ENCODE peak calls at places on chromosomes 6 and 20, in six cellular contexts. One of them, this sample, is unnamed.

GRCh38 chr20:4067600-4068261 is 52.4 kb upstream of the RNF24 start:
- DNase-seq in fibroblast of the aortic adventitia: peak
- DNase-seq in tibial artery: peak
- DNase-seq in astrocyte of the cerebellum: no peak
- DNase-seq in breast epithelium: no peak
- DNase-seq in lower lobe of right lung: no peak
- DNase-seq in this sample: peak

GRCh38 chr6:88047510-88048150 is at the start of gene SPACA1:
- DNase-seq in fibroblast of the aortic adventitia: no peak
- DNase-seq in breast epithelium: no peak
- DNase-seq in lower lobe of right lung: peak
- DNase-seq in astrocyte of the cerebellum: no peak
- DNase-seq in tibial artery: no peak
- DNase-seq in this sample: no peak

GRCh38 chr6:121000381-121000780 is 333.9 kb downstream of the TBC1D32 start:
- DNase-seq in astrocyte of the cerebellum: no peak
- DNase-seq in lower lobe of right lung: no peak
- DNase-seq in tibial artery: no peak
- DNase-seq in fibroblast of the aortic adventitia: no peak
- DNase-seq in breast epithelium: no peak
- DNase-seq in this sample: no peak

GRCh38 chr6:150176152-150176551 is 33.3 kb downstream of the PPP1R14C start:
- DNase-seq in fibroblast of the aortic adventitia: no peak
- DNase-seq in astrocyte of the cerebellum: no peak
- DNase-seq in lower lobe of right lung: no peak
- DNase-seq in breast epithelium: peak
- DNase-seq in tibial artery: no peak
- DNase-seq in this sample: no peak

GRCh38 chr20:10306440-10307358 is 88.1 kb downstream of the SNAP25 start:
- DNase-seq in astrocyte of the cerebellum: peak
- DNase-seq in breast epithelium: no peak
- DNase-seq in fibroblast of the aortic adventitia: peak
- DNase-seq in tibial artery: no peak
- DNase-seq in lower lobe of right lung: no peak
- DNase-seq in this sample: peak

GRCh38 chr6:73371984-73372383 is 2.3 kb upstream of the OOEP start:
- DNase-seq in astrocyte of the cerebellum: no peak
- DNase-seq in breast epithelium: no peak
- DNase-seq in lower lobe of right lung: no peak
- DNase-seq in tibial artery: no peak
- DNase-seq in fibroblast of the aortic adventitia: no peak
- DNase-seq in this sample: no peak

GRCh38 chr6:41370488-41371111 is 35.2 kb downstream of the NCR2 start:
- DNase-seq in tibial artery: no peak
- DNase-seq in lower lobe of right lung: no peak
- DNase-seq in astrocyte of the cerebellum: no peak
- DNase-seq in breast epithelium: no peak
- DNase-seq in fibroblast of the aortic adventitia: no peak
- DNase-seq in this sample: no peak

GRCh38 chr20:17161661-17162410 is 65.0 kb upstream of the PCSK2 start:
- DNase-seq in lower lobe of right lung: no peak
- DNase-seq in astrocyte of the cerebellum: no peak
- DNase-seq in tibial artery: no peak
- DNase-seq in breast epithelium: no peak
- DNase-seq in fibroblast of the aortic adventitia: no peak
- DNase-seq in this sample: no peak

GRCh38 chr6:130307752-130308361 is 58.0 kb upstream of the TMEM200A start:
- DNase-seq in lower lobe of right lung: no peak
- DNase-seq in astrocyte of the cerebellum: peak
- DNase-seq in breast epithelium: no peak
- DNase-seq in fibroblast of the aortic adventitia: peak
- DNase-seq in tibial artery: no peak
- DNase-seq in this sample: peak

GRCh38 chr6:52515219-52515960 is 61.5 kb downstream of the TRAM2 start:
- DNase-seq in lower lobe of right lung: no peak
- DNase-seq in tibial artery: no peak
- DNase-seq in fibroblast of the aortic adventitia: no peak
- DNase-seq in astrocyte of the cerebellum: no peak
- DNase-seq in breast epithelium: no peak
- DNase-seq in this sample: peak

GRCh38 chr20:34410331-34410730 is 47.3 kb downstream of the ITCH start:
- DNase-seq in lower lobe of right lung: no peak
- DNase-seq in tibial artery: no peak
- DNase-seq in breast epithelium: no peak
- DNase-seq in fibroblast of the aortic adventitia: no peak
- DNase-seq in astrocyte of the cerebellum: no peak
- DNase-seq in this sample: no peak

GRCh38 chr6:147201885-147202515 is 2.2 kb upstream of the STXBP5 start:
- DNase-seq in breast epithelium: no peak
- DNase-seq in tibial artery: no peak
- DNase-seq in fibroblast of the aortic adventitia: peak
- DNase-seq in lower lobe of right lung: no peak
- DNase-seq in astrocyte of the cerebellum: no peak
- DNase-seq in this sample: peak

GRCh38 chr20:709421-709820 is 33.8 kb upstream of the SCRT2 start:
- DNase-seq in lower lobe of right lung: no peak
- DNase-seq in breast epithelium: no peak
- DNase-seq in astrocyte of the cerebellum: no peak
- DNase-seq in tibial artery: peak
- DNase-seq in fibroblast of the aortic adventitia: no peak
- DNase-seq in this sample: peak

GRCh38 chr6:170045981-170046667 is 244.8 kb downstream of the DLL1 start:
- DNase-seq in lower lobe of right lung: peak
- DNase-seq in breast epithelium: no peak
- DNase-seq in fibroblast of the aortic adventitia: no peak
- DNase-seq in astrocyte of the cerebellum: no peak
- DNase-seq in tibial artery: peak
- DNase-seq in this sample: no peak

GRCh38 chr6:137808836-137809315 is 58.2 kb upstream of the TNFAIP3 start:
- DNase-seq in tibial artery: no peak
- DNase-seq in fibroblast of the aortic adventitia: no peak
- DNase-seq in astrocyte of the cerebellum: no peak
- DNase-seq in lower lobe of right lung: no peak
- DNase-seq in breast epithelium: no peak
- DNase-seq in this sample: no peak

GRCh38 chr6:151721671-151722070 is 85.8 kb upstream of the ESR1 start:
- DNase-seq in tibial artery: no peak
- DNase-seq in fibroblast of the aortic adventitia: peak
- DNase-seq in lower lobe of right lung: no peak
- DNase-seq in breast epithelium: no peak
- DNase-seq in astrocyte of the cerebellum: no peak
- DNase-seq in this sample: no peak

GRCh38 chr6:42642794-42643193 is 79.0 kb downstream of the UBR2 start:
- DNase-seq in astrocyte of the cerebellum: no peak
- DNase-seq in lower lobe of right lung: no peak
- DNase-seq in tibial artery: no peak
- DNase-seq in fibroblast of the aortic adventitia: no peak
- DNase-seq in breast epithelium: no peak
- DNase-seq in this sample: no peak

GRCh38 chr20:36470482-36471062 is 70.7 kb upstream of the MYL9 start:
- DNase-seq in astrocyte of the cerebellum: no peak
- DNase-seq in lower lobe of right lung: no peak
- DNase-seq in fibroblast of the aortic adventitia: no peak
- DNase-seq in tibial artery: no peak
- DNase-seq in breast epithelium: no peak
- DNase-seq in this sample: no peak

GRCh38 chr6:503610-504362 is 112.2 kb downstream of the IRF4 start:
- DNase-seq in fibroblast of the aortic adventitia: no peak
- DNase-seq in astrocyte of the cerebellum: no peak
- DNase-seq in tibial artery: no peak
- DNase-seq in breast epithelium: no peak
- DNase-seq in lower lobe of right lung: no peak
- DNase-seq in this sample: no peak

GRCh38 chr6:75418233-75418632 is 75.4 kb downstream of the FILIP1 start:
- DNase-seq in breast epithelium: no peak
- DNase-seq in astrocyte of the cerebellum: no peak
- DNase-seq in lower lobe of right lung: no peak
- DNase-seq in fibroblast of the aortic adventitia: no peak
- DNase-seq in tibial artery: no peak
- DNase-seq in this sample: no peak

GRCh38 chr6:153130515-153131036 is 506 bp downstream of the RGS17 start:
- DNase-seq in lower lobe of right lung: no peak
- DNase-seq in fibroblast of the aortic adventitia: no peak
- DNase-seq in breast epithelium: no peak
- DNase-seq in astrocyte of the cerebellum: no peak
- DNase-seq in tibial artery: no peak
- DNase-seq in this sample: no peak

GRCh38 chr6:52904562-52905279 is 4.8 kb downstream of the GSTA3 start:
- DNase-seq in breast epithelium: no peak
- DNase-seq in tibial artery: no peak
- DNase-seq in astrocyte of the cerebellum: no peak
- DNase-seq in lower lobe of right lung: no peak
- DNase-seq in fibroblast of the aortic adventitia: no peak
- DNase-seq in this sample: peak

GRCh38 chr6:6825986-6826901 is 237.7 kb downstream of the LY86 start:
- DNase-seq in tibial artery: no peak
- DNase-seq in astrocyte of the cerebellum: no peak
- DNase-seq in breast epithelium: peak
- DNase-seq in fibroblast of the aortic adventitia: no peak
- DNase-seq in lower lobe of right lung: peak
- DNase-seq in this sample: peak

DNA sequence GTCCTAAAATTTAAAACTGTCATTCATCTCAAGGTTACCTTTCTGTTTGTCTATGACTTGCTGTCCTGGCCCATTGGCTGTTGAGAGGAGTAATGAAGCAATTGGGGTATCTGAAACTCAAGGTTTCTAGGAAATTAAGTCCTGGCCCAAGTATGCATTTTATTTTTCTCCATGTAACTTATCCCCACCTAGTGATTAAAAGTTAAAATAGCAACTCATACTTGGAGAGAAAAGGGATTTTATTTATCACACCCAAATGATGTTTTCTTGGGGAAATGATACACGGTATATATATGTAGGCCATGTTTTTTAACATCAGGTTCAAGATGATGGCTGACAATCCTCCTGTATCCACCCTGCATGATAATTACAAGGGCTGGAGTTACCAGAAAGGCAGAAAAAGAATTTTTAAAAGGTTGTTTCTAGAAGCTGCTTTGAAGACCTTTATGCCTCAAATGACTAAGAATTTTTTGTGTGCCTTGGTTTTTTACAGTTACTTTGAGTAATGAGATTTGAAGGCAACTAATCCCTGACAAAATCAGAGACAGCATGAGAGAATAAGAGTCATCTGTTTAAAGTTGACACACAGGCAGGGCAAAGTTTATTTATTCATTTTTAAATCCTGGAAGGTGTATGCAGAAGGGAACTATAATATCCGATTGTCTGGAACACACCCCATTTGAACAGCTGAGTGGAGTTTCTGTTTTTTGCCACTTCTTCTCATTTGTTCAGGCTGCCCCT is 28.9 kb upstream of the C6orf58 start:
- DNase-seq in breast epithelium: no peak
- DNase-seq in tibial artery: no peak
- DNase-seq in lower lobe of right lung: no peak
- DNase-seq in astrocyte of the cerebellum: no peak
- DNase-seq in fibroblast of the aortic adventitia: peak
- DNase-seq in this sample: peak
- TF ChIP-seq CTCF in breast epithelium: no peak
- TF ChIP-seq CTCF in tibial artery: no peak
- TF ChIP-seq CTCF in lower lobe of right lung: no peak
- TF ChIP-seq CTCF in astrocyte of the cerebellum: no peak
- TF ChIP-seq CTCF in fibroblast of the aortic adventitia: peak
- TF ChIP-seq CTCF in this sample: peak

GRCh38 chr6:71412559-71412958 is 123.9 kb downstream of the OGFRL1 start:
- DNase-seq in tibial artery: no peak
- DNase-seq in lower lobe of right lung: no peak
- DNase-seq in fibroblast of the aortic adventitia: no peak
- DNase-seq in astrocyte of the cerebellum: no peak
- DNase-seq in breast epithelium: no peak
- DNase-seq in this sample: peak
- H3K4me3 ChIP-seq in tibial artery: no peak
- H3K4me3 ChIP-seq in lower lobe of right lung: peak
- H3K4me3 ChIP-seq in fibroblast of the aortic adventitia: no peak
- H3K4me3 ChIP-seq in astrocyte of the cerebellum: no peak
- H3K4me3 ChIP-seq in breast epithelium: no peak
- H3K4me3 ChIP-seq in this sample: no peak

DNA sequence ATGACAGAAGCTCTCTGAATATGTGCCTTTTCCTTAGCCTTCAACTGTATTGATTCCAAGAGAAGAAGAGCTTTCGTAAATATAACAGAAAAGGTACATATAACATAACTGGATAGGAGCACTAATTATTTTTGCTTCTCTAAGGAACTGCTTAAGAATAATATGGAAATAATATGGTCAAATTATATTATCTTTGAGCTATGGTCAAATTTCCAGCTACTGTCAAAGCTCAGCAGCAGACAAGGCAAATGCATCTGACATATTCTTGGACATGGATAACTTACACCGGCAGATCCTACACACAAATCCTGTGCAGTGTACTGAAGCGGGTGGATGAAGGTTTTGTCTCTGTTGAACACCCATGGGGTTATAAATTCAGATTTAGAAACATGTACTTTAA is 150.6 kb downstream of the HIVEP2 start:
- DNase-seq in fibroblast of the aortic adventitia: no peak
- DNase-seq in lower lobe of right lung: no peak
- DNase-seq in tibial artery: no peak
- DNase-seq in breast epithelium: no peak
- DNase-seq in astrocyte of the cerebellum: no peak
- DNase-seq in this sample: no peak
- TF ChIP-seq CTCF in fibroblast of the aortic adventitia: no peak
- TF ChIP-seq CTCF in lower lobe of right lung: no peak
- TF ChIP-seq CTCF in tibial artery: no peak
- TF ChIP-seq CTCF in breast epithelium: no peak
- TF ChIP-seq CTCF in astrocyte of the cerebellum: no peak
- TF ChIP-seq CTCF in this sample: no peak

GRCh38 chr20:51135926-51136325 is 113.0 kb upstream of the KCNG1 start:
- DNase-seq in breast epithelium: no peak
- DNase-seq in fibroblast of the aortic adventitia: no peak
- DNase-seq in tibial artery: no peak
- DNase-seq in lower lobe of right lung: no peak
- DNase-seq in astrocyte of the cerebellum: no peak
- DNase-seq in this sample: no peak

GRCh38 chr20:51137461-51137860 is 114.6 kb upstream of the KCNG1 start:
- DNase-seq in tibial artery: no peak
- DNase-seq in astrocyte of the cerebellum: no peak
- DNase-seq in fibroblast of the aortic adventitia: no peak
- DNase-seq in lower lobe of right lung: no peak
- DNase-seq in breast epithelium: no peak
- DNase-seq in this sample: no peak

GRCh38 chr20:51138576-51138975 is 115.7 kb upstream of the KCNG1 start:
- DNase-seq in lower lobe of right lung: no peak
- DNase-seq in astrocyte of the cerebellum: no peak
- DNase-seq in fibroblast of the aortic adventitia: no peak
- DNase-seq in tibial artery: no peak
- DNase-seq in breast epithelium: no peak
- DNase-seq in this sample: no peak

GRCh38 chr20:51134405-51134804 is 111.5 kb upstream of the KCNG1 start:
- DNase-seq in fibroblast of the aortic adventitia: no peak
- DNase-seq in astrocyte of the cerebellum: no peak
- DNase-seq in breast epithelium: no peak
- DNase-seq in lower lobe of right lung: no peak
- DNase-seq in tibial artery: no peak
- DNase-seq in this sample: no peak

DNA sequence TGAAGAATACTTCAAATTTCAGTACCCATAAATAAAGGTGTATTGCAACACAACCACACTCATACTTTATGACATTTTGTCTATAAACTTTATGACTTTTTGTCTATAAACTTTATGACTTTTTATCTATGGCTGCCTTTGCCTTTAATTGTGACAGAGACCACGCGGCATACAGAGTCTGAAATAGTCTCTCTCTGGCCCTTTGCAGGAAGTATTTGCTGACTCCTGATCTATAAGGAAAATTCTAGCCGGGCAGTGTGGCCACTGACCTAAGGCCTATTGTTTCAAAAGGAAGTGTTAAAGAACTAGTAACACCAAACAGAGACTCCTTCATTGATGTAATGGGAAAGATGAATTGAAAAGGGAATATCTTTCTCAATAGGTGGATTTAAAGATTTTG is 113.4 kb upstream of the KCNG1 start:
- DNase-seq in lower lobe of right lung: no peak
- DNase-seq in breast epithelium: no peak
- DNase-seq in fibroblast of the aortic adventitia: no peak
- DNase-seq in tibial artery: no peak
- DNase-seq in astrocyte of the cerebellum: no peak
- DNase-seq in this sample: no peak
- H3K4me3 ChIP-seq in lower lobe of right lung: no peak
- H3K4me3 ChIP-seq in breast epithelium: no peak
- H3K4me3 ChIP-seq in fibroblast of the aortic adventitia: no peak
- H3K4me3 ChIP-seq in tibial artery: no peak
- H3K4me3 ChIP-seq in astrocyte of the cerebellum: no peak
- H3K4me3 ChIP-seq in this sample: no peak

This sample was measured in choroid plexus epithelial cell.